ENCODE peak calls at places on chromosomes 12 and 14, in eight cellular contexts. K is iris pigment epithelial cell; G is NCI-H1417; Q is HTR-8/SVneo; H is H7; Y is HT-29; E is SW480; Z is naive thymus-derived CD4-positive, alpha-beta T cell. N is an unnamed sample.

GRCh38 chr14:104202259-104203070 is 64.1 kb downstream of the KIF26A start:
- DNase-seq in E (no peak), K (no peak), G (peak; percentile 96), Y (no peak), H (no peak), Q (no peak), Z (no peak), N (no peak)

GRCh38 chr14:89000007-89000942 is 175.8 kb downstream of the TTC8 start:
- DNase-seq in Z (no peak), G (peak; percentile 21), Q (peak; percentile 81), K (peak; percentile 98), E (peak; percentile 78), H (peak; percentile 14), Y (peak; percentile 34), N (peak; percentile 13)

GRCh38 chr12:15978431-15978950 is 67.4 kb downstream of the DERA start:
- DNase-seq in Y (no peak), E (no peak), Z (no peak), H (no peak), K (peak; percentile 81), G (no peak), Q (peak; percentile 38), N (no peak)

GRCh38 chr12:53493610-53494391 is 5.5 kb downstream of the MAP3K12 start:
- DNase-seq in G (peak; percentile 58), Z (no peak), E (no peak), Q (no peak), Y (no peak), H (no peak), K (no peak), N (no peak)

GRCh38 chr14:53956427-53957201 is at the start of gene BMP4:
- DNase-seq in G (no peak), Q (peak; percentile 61), Y (peak; percentile 91), E (peak; percentile 88), Z (no peak), K (no peak), H (peak; percentile 95), N (peak; percentile 5)

GRCh38 chr14:42804146-42804545 is 1197.5 kb downstream of the LRFN5 start:
- DNase-seq in K (no peak), E (no peak), H (no peak), G (peak; percentile 68), Y (no peak), Q (no peak), Z (no peak), N (no peak)

GRCh38 chr14:31678421-31679249 is 117.4 kb downstream of the NUBPL start:
- DNase-seq in Z (no peak), K (no peak), Q (no peak), Y (no peak), E (peak; percentile 10), G (no peak), H (no peak), N (no peak)

GRCh38 chr12:104715562-104716182 is 242.4 kb downstream of the SLC41A2 start:
- DNase-seq in G (peak; percentile 59), K (no peak), Z (no peak), Q (no peak), E (no peak), Y (no peak), H (no peak), N (no peak)

GRCh38 chr12:98618952-98619351 is 25.5 kb downstream of the SLC25A3 start:
- DNase-seq in Y (no peak), E (no peak), K (peak; percentile 75), Z (no peak), G (no peak), Q (no peak), H (no peak), N (no peak)

GRCh38 chr12:50506753-50507473 is 2.1 kb downstream of the DIP2B start:
- DNase-seq in K (no peak), Z (no peak), E (no peak), Q (no peak), G (no peak), H (no peak), Y (no peak), N (no peak)

GRCh38 chr14:36656769-36657408 is 4.8 kb upstream of the PAX9 start:
- DNase-seq in E (no peak), Y (no peak), Q (no peak), G (no peak), H (peak; percentile 76), Z (no peak), K (no peak), N (no peak)

GRCh38 chr14:103408491-103409155 is 23.4 kb downstream of the MARK3 start:
- DNase-seq in G (no peak), E (no peak), Q (no peak), K (peak; percentile 64), Y (no peak), Z (no peak), H (no peak), N (no peak)

GRCh38 chr12:124750787-124751471 is 112.7 kb downstream of the SCARB1 start:
- DNase-seq in Q (no peak), E (no peak), G (peak; percentile 26), K (no peak), Z (no peak), Y (peak; percentile 42), H (peak; percentile 91), N (no peak)

GRCh38 chr14:106308839-106309389 is 782.5 kb downstream of the TMEM121 start:
- DNase-seq in H (peak; percentile 34), K (peak; percentile 5), Y (peak; percentile 51), Z (peak; percentile 46), E (peak; percentile 21), Q (no peak), G (peak; percentile 32), N (peak; percentile 87)

GRCh38 chr12:9869307-9870161 is at the start of gene CLEC2B:
- DNase-seq in G (peak; percentile 27), Y (no peak), K (peak; percentile 96), Q (no peak), E (peak; percentile 33), H (no peak), Z (no peak), N (peak; percentile 27)

N was measured in T-helper 2 cell treated with Interferon-gamma antibody and Interleukin-4, amounts not matched to agents 5 μg/mL and 100 μg/mL, for 36 hours.